ENCODE peak calls at places on chromosomes 6 and 20, in seven cellular contexts. Y is transverse colon, A is HCT116, Q is colonic mucosa, K is OCI-LY7, S is right cardiac atrium, H is esophagus muscularis mucosa. L is an unnamed sample. For H3K4me1, the result is how much of the 10 kb centered on the place peaks cover.

GRCh38 chr6:135901776-135902524 is 50.4 kb downstream of the PDE7B start:
- DNase-seq in A (no peak), S (peak), H (no peak), Y (no peak), Q (no peak), K (no peak), L (peak)

GRCh38 chr20:62665153-62665754 is 23.0 kb downstream of the SLCO4A1 start:
- DNase-seq in H (no peak), A (no peak), Y (no peak), Q (no peak), S (no peak), K (no peak), L (no peak)

GRCh38 chr6:121897337-121897760 is 461.9 kb downstream of the GJA1 start:
- DNase-seq in Q (no peak), H (no peak), K (no peak), S (no peak), Y (no peak), A (no peak), L (no peak)

GRCh38 chr6:127570739-127571389 is 6.1 kb upstream of the C6orf58 start:
- DNase-seq in Y (no peak), Q (no peak), K (no peak), A (no peak), H (no peak), S (no peak), L (no peak)

GRCh38 chr6:42704251-42704936 is 18.0 kb downstream of the PRPH2 start:
- DNase-seq in Y (peak), K (no peak), Q (no peak), S (peak), A (no peak), H (no peak), L (peak)

GRCh38 chr20:41136336-41136694 is 1.0 kb upstream of the PLCG1 start:
- DNase-seq in Y (no peak), K (no peak), Q (peak), S (no peak), A (no peak), H (no peak), L (no peak)

GRCh38 chr6:135594000-135594399 is 96.5 kb upstream of the AHI1 start:
- DNase-seq in H (no peak), Y (no peak), K (no peak), A (no peak), Q (no peak), S (no peak), L (no peak)

GRCh38 chr20:7196481-7196880 is 429.0 kb downstream of the BMP2 start:
- DNase-seq in Y (no peak), H (no peak), A (no peak), Q (no peak), K (no peak), S (no peak), L (no peak)

GRCh38 chr20:62423326-62423706 is 4.0 kb downstream of the RBBP8NL start:
- DNase-seq in K (no peak), S (no peak), H (no peak), A (no peak), Y (no peak), Q (no peak), L (no peak)

GRCh38 chr6:32488085-32488484 is 42.0 kb downstream of the HLA-DRB5 start:
- DNase-seq in A (no peak), S (no peak), Y (no peak), Q (no peak), H (no peak), K (no peak), L (no peak)

GRCh38 chr6:105099371-105099770 is 80.4 kb downstream of the POPDC3 start:
- DNase-seq in Q (no peak), K (no peak), Y (no peak), S (no peak), A (no peak), H (peak), L (no peak)

GRCh38 chr6:163646133-163646532 is 231.6 kb downstream of the QKI start:
- DNase-seq in S (no peak), Y (no peak), H (no peak), Q (no peak), A (no peak), K (no peak), L (no peak)

GRCh38 chr20:43558412-43559146 is at the start of gene SGK2:
- DNase-seq in A (no peak), Q (peak), Y (peak), K (no peak), S (no peak), H (no peak), L (no peak)
- H3K4me1 ChIP-seq in A (under half), Q (under half), Y (under half), K (under half), S (under half), H (under half), L (under half)

GRCh38 chr20:34001378-34001777 is 7.7 kb downstream of the RALY start:
- DNase-seq in K (no peak), A (no peak), S (no peak), Q (no peak), H (no peak), Y (no peak), L (no peak)

GRCh38 chr20:34004227-34004626 is 10.5 kb downstream of the RALY start:
- DNase-seq in K (no peak), Q (no peak), A (no peak), H (no peak), Y (no peak), S (no peak), L (no peak)

GRCh38 chr20:33995053-33995816 is 1.5 kb downstream of the RALY start:
- DNase-seq in Y (no peak), H (no peak), K (peak), S (no peak), Q (peak), A (no peak), L (no peak)

GRCh38 chr20:33994624-33994913 is 858 bp downstream of the RALY start:
- DNase-seq in S (no peak), Q (no peak), K (no peak), H (no peak), A (no peak), Y (no peak), L (no peak)

DNA sequence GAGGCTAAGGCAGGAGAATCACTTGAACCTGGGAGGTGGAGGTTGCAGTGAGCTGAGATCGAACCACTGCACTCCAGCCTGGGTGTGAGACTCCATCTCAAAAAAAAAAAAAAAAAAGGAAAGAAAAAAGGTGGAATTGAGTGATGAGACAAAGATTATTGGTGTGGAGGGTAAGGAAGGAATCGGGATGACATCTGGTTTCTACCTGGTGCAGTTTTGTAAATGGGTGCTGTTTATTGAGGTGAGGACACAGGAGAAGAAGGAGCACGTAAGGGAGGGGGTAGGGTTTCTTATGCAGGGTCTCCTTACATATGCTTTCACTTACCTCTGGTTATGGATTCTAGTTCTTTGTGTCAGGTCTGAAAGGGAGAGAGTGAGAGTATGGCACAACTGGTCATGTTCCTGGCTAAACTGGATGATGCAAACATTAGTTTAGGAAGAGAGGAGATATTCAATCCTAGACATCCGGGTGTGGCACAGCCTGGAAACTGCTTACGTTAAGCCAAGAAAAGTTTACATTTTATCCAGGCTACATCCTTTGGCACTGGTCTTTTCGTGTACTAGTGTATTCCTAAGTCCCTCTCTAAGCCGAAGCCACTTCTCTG is 5.4 kb downstream of the RALY start:
- DNase-seq in A (no peak), H (no peak), Q (no peak), K (no peak), Y (no peak), S (no peak), L (no peak)
- H3K4me1 ChIP-seq in A (under half), H (half or more), Q (under half), K (under half), Y (half or more), S (under half), L (half or more)

DNA sequence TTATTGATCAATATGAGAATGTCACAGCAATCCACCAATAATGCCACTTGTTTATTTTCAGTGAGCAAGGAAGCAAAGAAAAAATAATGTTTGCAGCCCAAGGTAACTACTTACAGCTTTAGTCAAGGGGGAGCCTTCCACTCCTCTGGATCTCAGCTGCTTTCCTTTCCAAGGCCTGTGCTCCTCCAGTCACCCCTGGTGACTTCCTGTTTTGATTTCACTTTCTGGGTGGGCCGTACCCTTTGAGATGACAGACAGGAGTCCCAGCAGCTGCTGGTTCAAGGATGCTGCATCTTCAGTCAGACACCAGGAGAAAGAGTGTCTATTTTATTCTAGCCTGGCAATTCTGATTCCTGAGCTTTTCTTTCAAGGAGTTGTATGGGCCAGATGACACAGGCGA is 5.6 kb upstream of the VNN2 start:
- DNase-seq in Y (peak), H (no peak), K (peak), Q (peak), A (no peak), S (no peak), L (no peak)
- H3K4me1 ChIP-seq in Y (under half), H (under half), K (half or more), Q (under half), A (under half), S (under half), L (under half)

DNA sequence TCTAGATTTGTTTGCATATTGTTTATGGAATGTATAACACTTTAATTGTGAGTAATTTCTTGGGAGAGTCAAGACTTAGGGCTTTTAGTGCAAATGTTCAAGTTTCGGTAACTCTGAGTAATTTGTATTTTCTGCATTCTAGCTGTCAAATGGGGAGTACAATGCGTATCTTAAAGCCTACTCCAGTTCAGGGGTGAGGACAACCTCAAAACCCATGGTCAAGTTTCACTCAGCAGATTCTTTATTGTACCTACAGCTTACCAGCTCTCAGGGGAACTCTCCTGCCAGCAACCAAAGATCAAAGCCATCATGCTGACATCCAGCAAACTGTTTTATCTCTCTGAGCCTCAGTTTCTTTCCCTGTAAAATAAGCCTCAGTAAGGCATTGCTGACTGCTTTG is 458.6 kb upstream of the JARID2 start:
- DNase-seq in A (no peak), H (no peak), K (no peak), Q (no peak), Y (no peak), S (no peak), L (no peak)
- H3K4me1 ChIP-seq in A (under half), H (under half), K (under half), Q (under half), Y (under half), S (under half), L (under half)

GRCh38 chr6:143772662-143773061 is 70.5 kb upstream of the LTV1 start:
- DNase-seq in Q (no peak), S (no peak), A (no peak), K (no peak), Y (no peak), H (no peak), L (no peak)
- H3K4me1 ChIP-seq in Q (under half), S (under half), A (under half), K (under half), Y (under half), H (under half), L (under half)

GRCh38 chr6:137731960-137732616 is 135.0 kb upstream of the TNFAIP3 start:
- DNase-seq in H (no peak), Q (no peak), K (no peak), S (no peak), Y (no peak), A (no peak), L (no peak)
- H3K4me1 ChIP-seq in H (under half), Q (under half), K (under half), S (under half), Y (under half), A (under half), L (under half)

L was measured in gastrocnemius medialis.